ENCODE peak calls at places on chromosomes 4 and X, in nine cellular contexts. Y is fibroblast of lung; D is spleen; A is OCI-LY7; B is foreskin fibroblast; T is A549; V is CD4-positive, alpha-beta T cell; X is BE2C; Z is endothelial cell. M is an unnamed sample.

GRCh38 chr4:113406723-113407016 is 354.9 kb downstream of the CAMK2D start:
- DNase-seq in T (no peak), A (no peak), Z (no peak), V (no peak), X (no peak), Y (no peak), B (no peak), D (no peak), M (no peak)

GRCh38 chrX:65253817-65254216 is 277.6 kb upstream of the ZC4H2 start:
- DNase-seq in V (no peak), Y (no peak), D (peak; percentile 59), Z (no peak), A (no peak), X (no peak), B (no peak), T (no peak), M (no peak)

GRCh38 chr4:172995704-172996103 is 172.9 kb upstream of the GALNT7 start:
- DNase-seq in B (no peak), Z (no peak), T (no peak), X (no peak), A (no peak), D (no peak), Y (no peak), V (no peak), M (no peak)

GRCh38 chr4:111937368-111937767 is 207.9 kb upstream of the FAM241A start:
- DNase-seq in Z (no peak), T (peak; percentile 27), A (no peak), V (no peak), Y (peak; percentile 28), D (no peak), B (no peak), X (no peak), M (no peak)

GRCh38 chr4:15895517-15895916 is 43.0 kb downstream of the FGFBP1 start:
- DNase-seq in V (no peak), B (no peak), A (no peak), X (no peak), Z (no peak), T (no peak), Y (no peak), D (no peak), M (no peak)

GRCh38 chr4:98682719-98683118 is 24.3 kb upstream of the TSPAN5 start:
- DNase-seq in Z (no peak), Y (peak; percentile 56), T (no peak), D (no peak), B (peak; percentile 72), A (no peak), V (no peak), X (no peak), M (no peak)

GRCh38 chrX:147699061-147699460 is 212.7 kb upstream of the FMR1 start:
- DNase-seq in T (no peak), Z (no peak), V (no peak), A (no peak), B (no peak), D (no peak), Y (no peak), X (no peak), M (no peak)

GRCh38 chrX:129754266-129755024 is 15.7 kb downstream of the XPNPEP2 start:
- DNase-seq in T (no peak), X (no peak), Z (peak; percentile 14), D (peak; percentile 72), V (no peak), B (no peak), Y (no peak), A (no peak), M (no peak)

GRCh38 chr4:12924728-12925320 is 559.3 kb downstream of the RAB28 start:
- DNase-seq in Y (no peak), D (no peak), B (no peak), X (no peak), Z (no peak), T (no peak), V (no peak), A (no peak), M (no peak)

GRCh38 chr4:27057662-27058061 is 197.0 kb downstream of the STIM2 start:
- DNase-seq in T (no peak), X (no peak), Y (no peak), Z (no peak), A (no peak), B (no peak), D (no peak), V (no peak), M (no peak)

GRCh38 chrX:24479924-24480722 is 15.0 kb downstream of the PDK3 start:
- DNase-seq in Z (no peak), Y (peak; percentile 13), B (no peak), T (no peak), D (peak; percentile 83), A (peak; percentile 69), V (peak; percentile 52), X (no peak), M (peak; percentile 47)

GRCh38 chr4:76234679-76235044 is 16.9 kb upstream of the FAM47E start:
- DNase-seq in Z (no peak), T (no peak), X (no peak), A (no peak), Y (no peak), B (no peak), V (no peak), D (no peak), M (no peak)

GRCh38 chr4:76235915-76236314 is 15.6 kb upstream of the FAM47E start:
- DNase-seq in X (no peak), V (no peak), Z (no peak), D (no peak), A (no peak), T (no peak), B (no peak), Y (no peak), M (no peak)

GRCh38 chr4:76233967-76234678 is 17.4 kb upstream of the FAM47E start:
- DNase-seq in D (no peak), X (no peak), T (peak; percentile 23), Y (no peak), V (no peak), B (no peak), A (no peak), Z (peak; percentile 30), M (no peak)

GRCh38 chr4:76233534-76233933 is 18.0 kb upstream of the FAM47E start:
- DNase-seq in T (no peak), Y (no peak), B (no peak), V (no peak), D (no peak), Z (no peak), A (no peak), X (peak; percentile 43), M (no peak)

DNA sequence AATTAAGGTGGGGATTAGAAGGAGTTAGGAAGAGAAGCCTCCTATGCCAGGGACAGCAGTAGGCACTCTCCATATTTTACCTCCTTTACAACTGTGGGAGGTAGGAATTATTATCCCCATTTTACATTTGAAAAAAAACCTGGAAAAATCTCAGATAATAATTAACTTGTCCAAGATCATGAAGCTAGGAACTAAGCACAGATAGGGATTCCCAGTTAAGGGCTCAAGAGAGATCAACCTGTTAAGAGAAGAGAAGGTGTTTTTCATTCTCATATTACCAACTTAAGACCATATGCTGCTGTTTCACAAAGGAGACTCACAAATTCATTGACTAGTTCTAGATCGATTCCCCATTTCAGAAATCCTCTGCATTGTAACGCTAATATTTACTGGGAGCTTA is 16.1 kb upstream of the FAM47E start:
- DNase-seq in Z (no peak), A (no peak), T (no peak), X (no peak), V (no peak), D (no peak), B (no peak), Y (no peak), M (no peak)
- TF ChIP-seq CTCF in Z (no peak), A (no peak), T (no peak), X (no peak), V (no peak), D (no peak), B (no peak), Y (no peak), M (no peak)

DNA sequence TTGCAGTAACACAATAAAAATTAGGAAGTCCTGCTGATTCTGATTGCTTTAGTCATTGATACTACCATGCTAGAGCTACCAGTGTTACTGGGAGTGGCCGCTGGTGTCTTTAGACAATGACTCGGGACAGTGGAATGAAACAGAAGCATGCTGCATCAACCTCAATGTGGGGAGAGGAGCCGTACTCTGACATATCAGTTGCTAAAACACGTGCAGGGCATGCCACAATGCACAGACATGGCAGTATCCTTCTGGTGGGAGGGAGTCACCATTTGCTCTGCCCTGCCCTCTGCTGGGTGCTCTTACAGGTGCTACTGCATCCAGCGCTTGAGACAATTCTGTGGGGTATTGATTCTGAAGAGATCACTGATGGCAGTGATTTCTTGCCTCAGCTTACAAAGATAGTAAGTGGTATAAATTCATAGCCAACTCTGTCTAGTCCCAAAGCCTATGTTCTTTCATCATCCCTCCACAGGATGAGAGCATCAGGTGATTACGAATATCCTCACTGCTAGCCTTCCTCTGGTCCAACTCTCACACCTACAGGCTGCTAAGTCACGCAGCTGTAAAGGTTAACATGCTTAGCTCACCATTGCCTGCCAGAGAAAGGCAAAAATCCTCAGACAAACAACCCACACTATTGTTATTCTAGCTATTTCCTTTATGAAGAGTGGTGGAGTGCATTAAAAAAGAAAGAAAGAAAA is 43.7 kb downstream of the NSG1 start:
- DNase-seq in Z (peak; percentile 74), V (peak; percentile 31), A (peak; percentile 86), T (peak; percentile 48), B (peak; percentile 91), X (peak; percentile 86), Y (peak; percentile 65), D (no peak), M (peak; percentile 36)
- TF ChIP-seq CTCF in Z (peak; percentile 66), V (peak; percentile 74), A (peak; percentile 92), T (peak; percentile 46), B (peak; percentile 84), X (peak; percentile 96), Y (peak; percentile 59), D (peak; percentile 59), M (peak; percentile 36)

GRCh38 chr4:121307441-121308327 is 73.1 kb downstream of the QRFPR start:
- DNase-seq in X (peak; percentile 17), T (peak; percentile 33), D (no peak), A (peak; percentile 28), V (no peak), Z (peak; percentile 39), Y (peak; percentile 75), B (peak; percentile 19), M (peak; percentile 41)
- TF ChIP-seq CTCF in X (peak; percentile 70), T (peak; percentile 30), D (peak; percentile 61), A (peak; percentile 82), V (peak; percentile 81), Z (peak; percentile 69), Y (peak; percentile 86), B (peak; percentile 82), M (peak; percentile 53)

GRCh38 chrX:49767231-49767630 is 61.9 kb upstream of the PAGE4 start:
- DNase-seq in Z (no peak), V (no peak), X (no peak), B (no peak), A (no peak), D (no peak), T (no peak), Y (no peak), M (no peak)

GRCh38 chrX:49762175-49762704 is 66.5 kb upstream of the PAGE1 start:
- DNase-seq in X (no peak), Z (no peak), T (no peak), A (no peak), B (no peak), Y (no peak), D (no peak), V (no peak), M (no peak)

GRCh38 chrX:49760288-49760885 is 64.6 kb upstream of the PAGE1 start:
- DNase-seq in Y (no peak), A (no peak), Z (no peak), T (no peak), B (no peak), D (no peak), V (no peak), X (no peak), M (no peak)

GRCh38 chrX:49756692-49757091 is 60.9 kb upstream of the PAGE1 start:
- DNase-seq in V (no peak), A (no peak), T (no peak), B (no peak), Z (no peak), X (no peak), Y (no peak), D (no peak), M (no peak)

GRCh38 chrX:49761481-49761880 is 65.7 kb upstream of the PAGE1 start:
- DNase-seq in T (peak; percentile 11), A (peak; percentile 7), X (no peak), B (no peak), Z (peak; percentile 16), V (no peak), Y (peak; percentile 7), D (no peak), M (peak; percentile 6)
- TF ChIP-seq CTCF in T (peak; percentile 34), A (peak; percentile 71), X (peak; percentile 60), B (peak; percentile 31), Z (no peak), V (peak; percentile 48), Y (peak; percentile 41), D (peak; percentile 40), M (no peak)

M was measured in Calu3.